ENCODE peak calls at places on chromosomes 11 and 22, in five cellular contexts. L is HFFc6, N is cardiac muscle cell, H is RWPE2, W is RWPE1. Y is an unnamed sample.

GRCh38 chr11:31499576-31500178 is 9.7 kb downstream of the IMMP1L start:
- DNase-seq in L (no peak), N (no peak), H (no peak), W (no peak), Y (no peak)

GRCh38 chr11:77136784-77137420 is 8.9 kb downstream of the MYO7A start:
- DNase-seq in L (no peak), N (no peak), H (no peak), W (no peak), Y (no peak)

GRCh38 chr11:64713781-64714363 is 9.1 kb downstream of the NRXN2 start:
- DNase-seq in L (no peak), N (peak), H (no peak), W (no peak), Y (no peak)

GRCh38 chr11:111718436-111719325 is 47.5 kb downstream of the PPP2R1B start:
- DNase-seq in L (peak), N (no peak), H (no peak), W (peak), Y (no peak)

GRCh38 chr22:25094579-25094978 is 105.1 kb upstream of the CRYBB3 start:
- DNase-seq in L (no peak), N (no peak), H (no peak), W (no peak), Y (no peak)

GRCh38 chr11:120703358-120704152 is 192.0 kb downstream of the GRIK4 start:
- DNase-seq in L (no peak), N (no peak), H (no peak), W (no peak), Y (no peak)

GRCh38 chr11:111091341-111091740 is 154.2 kb upstream of the POU2AF2 start:
- DNase-seq in L (no peak), N (no peak), H (no peak), W (no peak), Y (no peak)

GRCh38 chr22:22746963-22747933 is 102.8 kb downstream of the GGTLC2 start:
- DNase-seq in L (no peak), N (no peak), H (no peak), W (no peak), Y (no peak)

GRCh38 chr11:69642549-69642912 is 1.6 kb downstream of the CCND1 start:
- DNase-seq in L (no peak), N (peak), H (peak), W (no peak), Y (peak)

GRCh38 chr22:37126383-37126782 is 16.9 kb upstream of the TMPRSS6 start:
- DNase-seq in L (no peak), N (peak), H (no peak), W (no peak), Y (no peak)

GRCh38 chr22:37623075-37624016 is 14.7 kb downstream of the GGA1 start:
- DNase-seq in L (peak), N (peak), H (no peak), W (peak), Y (no peak)

GRCh38 chr22:32545801-32546200 is 71.2 kb downstream of the FBXO7 start:
- DNase-seq in L (peak), N (no peak), H (no peak), W (no peak), Y (no peak)

GRCh38 chr11:97567801-97568200 is 1178.0 kb downstream of the JRKL start:
- DNase-seq in L (no peak), N (no peak), H (no peak), W (no peak), Y (no peak)

GRCh38 chr11:11409916-11410315 is 56.9 kb upstream of the CSNK2A3 start:
- DNase-seq in L (no peak), N (peak), H (no peak), W (no peak), Y (no peak)

GRCh38 chr22:33605686-33606085 is 314.6 kb downstream of the LARGE1 start:
- DNase-seq in L (no peak), N (peak), H (no peak), W (no peak), Y (no peak)

GRCh38 chr11:61579398-61580291 is 1.2 kb downstream of the SYT7 start:
- DNase-seq in L (no peak), N (no peak), H (no peak), W (no peak), Y (no peak)

DNA sequence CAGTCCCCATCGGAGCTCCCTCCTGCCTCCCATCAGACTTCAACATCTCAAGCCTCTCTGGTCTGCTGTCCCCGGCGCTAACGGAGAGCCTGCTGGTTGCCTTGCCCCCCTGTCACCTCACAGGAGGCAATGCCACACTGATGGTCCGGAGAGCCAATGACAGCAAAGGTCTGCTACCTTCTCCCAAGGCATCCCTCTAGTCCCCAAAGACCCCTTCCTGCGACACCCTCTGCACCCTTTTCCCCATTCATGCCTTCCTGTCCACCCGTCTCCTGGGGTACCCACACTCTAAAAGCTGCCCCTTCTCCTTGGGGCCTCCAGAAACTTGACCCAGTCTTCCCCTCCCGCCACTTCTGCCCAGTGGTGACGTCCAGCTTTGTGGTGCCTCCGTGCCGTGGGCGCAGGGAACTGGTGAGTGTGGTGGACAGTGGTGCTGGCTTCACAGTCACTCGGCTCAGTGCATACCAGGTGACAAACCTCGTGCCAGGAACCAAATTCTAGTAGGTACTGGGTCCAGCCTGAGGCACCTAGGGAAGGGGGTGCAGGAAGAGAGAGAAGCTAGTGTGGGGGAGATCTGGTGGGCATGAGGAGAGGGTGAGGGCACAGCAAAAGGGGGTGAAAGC is 860 bp downstream of the UPK2 start:
- DNase-seq in L (no peak), N (no peak), H (no peak), W (no peak), Y (no peak)
- TF ChIP-seq CTCF in L (peak), N (no peak), H (peak), W (peak), Y (peak)

GRCh38 chr22:20060700-20061480 is 19.2 kb upstream of the DGCR8 start:
- DNase-seq in L (no peak), N (no peak), H (no peak), W (no peak), Y (no peak)
- TF ChIP-seq CTCF in L (peak), N (no peak), H (no peak), W (no peak), Y (no peak)

GRCh38 chr22:38792833-38793232 is 1.1 kb downstream of the DNAL4 start:
- DNase-seq in L (peak), N (no peak), H (no peak), W (no peak), Y (no peak)
- TF ChIP-seq CTCF in L (no peak), N (no peak), H (no peak), W (no peak), Y (no peak)

GRCh38 chr22:20027966-20028854 is 7.3 kb downstream of the TANGO2 start:
- DNase-seq in L (peak), N (no peak), H (peak), W (no peak), Y (no peak)
- TF ChIP-seq CTCF in L (peak), N (peak), H (peak), W (peak), Y (peak)

GRCh38 chr11:34997872-34998548 is 81.6 kb downstream of the PDHX start:
- DNase-seq in L (peak), N (no peak), H (no peak), W (peak), Y (no peak)
- TF ChIP-seq CTCF in L (peak), N (peak), H (peak), W (peak), Y (peak)

GRCh38 chr22:24093855-24094254 is 82.8 kb downstream of the CABIN1 start:
- DNase-seq in L (no peak), N (no peak), H (peak), W (no peak), Y (no peak)
- TF ChIP-seq CTCF in L (peak), N (no peak), H (no peak), W (no peak), Y (no peak)

DNA sequence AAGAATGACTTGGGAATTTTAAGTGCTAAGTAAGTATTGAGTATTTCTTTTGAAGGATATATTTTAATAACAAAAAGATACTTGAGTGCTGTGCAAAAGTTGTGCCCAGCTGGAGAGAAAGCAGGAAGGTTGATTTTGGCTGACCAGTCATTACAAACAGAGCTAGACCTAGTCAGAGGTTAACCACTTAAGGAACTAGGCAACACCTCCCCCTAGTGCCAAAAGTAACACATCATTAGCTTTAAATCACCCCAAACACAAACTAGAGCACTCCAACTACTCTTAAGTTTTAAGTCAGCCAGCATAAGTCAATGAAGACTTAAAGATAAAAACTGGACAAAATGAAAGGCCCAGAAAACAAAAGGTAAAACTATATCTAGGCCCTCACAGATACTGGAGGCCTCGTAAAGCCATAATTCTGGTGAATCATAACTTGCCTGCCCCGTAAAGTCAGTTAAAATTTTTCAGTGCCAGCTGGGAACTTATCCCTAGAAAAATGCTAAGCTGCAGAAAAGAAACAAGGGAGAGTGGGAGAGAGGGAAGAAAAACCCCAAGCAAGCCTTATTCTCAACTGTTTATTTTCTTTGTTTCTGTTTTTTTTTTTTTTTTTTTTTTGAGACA is 4.6 kb downstream of the TMEM9B start:
- DNase-seq in L (peak), N (peak), H (no peak), W (peak), Y (no peak)
- TF ChIP-seq CTCF in L (peak), N (peak), H (peak), W (peak), Y (peak)